ENCODE peak calls at places on chromosomes 11 and 22, in eight cellular contexts. K, C, G, I, Z, W, M and O are unnamed samples.

GRCh38 chr11:111403021-111403725 is 24.1 kb upstream of the POU2AF1 start:
- DNase-seq in K (no peak), C (no peak), G (no peak), I (no peak), Z (no peak), W (no peak), M (no peak), O (no peak)

GRCh38 chr22:37185646-37186227 is 2.3 kb downstream of the C1QTNF6 start:
- DNase-seq in K (no peak), C (no peak), G (no peak), I (no peak), Z (no peak), W (peak), M (peak), O (no peak)

GRCh38 chr11:65134240-65134951 is at the start of gene SYVN1:
- DNase-seq in K (peak), C (peak), G (peak), I (peak), Z (peak), W (peak), M (peak), O (peak)

GRCh38 chr11:47915407-47916137 is 64.8 kb upstream of the PTPRJ start:
- DNase-seq in K (no peak), C (peak), G (no peak), I (no peak), Z (no peak), W (no peak), M (no peak), O (peak)

GRCh38 chr11:24386551-24387404 is 110.1 kb upstream of the LUZP2 start:
- DNase-seq in K (peak), C (peak), G (no peak), I (peak), Z (no peak), W (no peak), M (no peak), O (peak)

GRCh38 chr11:67581469-67581868 is 2.1 kb upstream of the GSTP1 start:
- DNase-seq in K (no peak), C (no peak), G (peak), I (peak), Z (no peak), W (no peak), M (no peak), O (peak)

GRCh38 chr11:28195449-28195848 is 87.3 kb downstream of the METTL15 start:
- DNase-seq in K (no peak), C (no peak), G (no peak), I (no peak), Z (no peak), W (no peak), M (no peak), O (no peak)

GRCh38 chr11:65555693-65556231 is 2.4 kb downstream of the LTBP3 start:
- DNase-seq in K (peak), C (no peak), G (no peak), I (no peak), Z (no peak), W (peak), M (no peak), O (peak)

GRCh38 chr11:65492637-65493366 is 6.0 kb upstream of the MALAT1 start:
- DNase-seq in K (peak), C (peak), G (no peak), I (peak), Z (peak), W (peak), M (peak), O (no peak)

GRCh38 chr11:122115520-122116343 is at the start of gene BLID:
- DNase-seq in K (peak), C (no peak), G (peak), I (peak), Z (no peak), W (peak), M (no peak), O (peak)

GRCh38 chr11:119591836-119592310 is 137.1 kb downstream of the NECTIN1 start:
- DNase-seq in K (no peak), C (no peak), G (no peak), I (peak), Z (no peak), W (no peak), M (no peak), O (no peak)

GRCh38 chr11:83682645-83682973 is 396.4 kb upstream of the CCDC90B start:
- DNase-seq in K (no peak), C (no peak), G (no peak), I (no peak), Z (no peak), W (no peak), M (no peak), O (no peak)

GRCh38 chr22:20464096-20464614 is 26.5 kb upstream of the SCARF2 start:
- DNase-seq in K (no peak), C (no peak), G (no peak), I (no peak), Z (peak), W (no peak), M (peak), O (no peak)

GRCh38 chr11:110797453-110797852 is 85.2 kb upstream of the ARHGAP20 start:
- DNase-seq in K (peak), C (no peak), G (no peak), I (no peak), Z (peak), W (no peak), M (no peak), O (no peak)

GRCh38 chr11:40787243-40787642 is 672.2 kb downstream of the LRRC4C start:
- DNase-seq in K (no peak), C (no peak), G (peak), I (peak), Z (no peak), W (no peak), M (no peak), O (no peak)

GRCh38 chr22:29780220-29780619 is 13.1 kb downstream of the UQCR10 start:
- DNase-seq in K (peak), C (no peak), G (no peak), I (no peak), Z (no peak), W (no peak), M (no peak), O (no peak)

GRCh38 chr11:27716850-27717249 is 16.6 kb upstream of the BDNF start:
- DNase-seq in K (peak), C (no peak), G (no peak), I (peak), Z (no peak), W (no peak), M (no peak), O (no peak)

GRCh38 chr11:35141538-35141937 is 2.6 kb downstream of the CD44 start:
- DNase-seq in K (no peak), C (no peak), G (no peak), I (no peak), Z (no peak), W (peak), M (peak), O (peak)

GRCh38 chr11:47980093-47980906 is at the start of gene PTPRJ:
- DNase-seq in K (peak), C (peak), G (peak), I (peak), Z (peak), W (peak), M (peak), O (peak)

GRCh38 chr11:123365955-123366354 is 64.1 kb upstream of the GRAMD1B start:
- DNase-seq in K (no peak), C (no peak), G (no peak), I (peak), Z (no peak), W (no peak), M (no peak), O (no peak)

GRCh38 chr22:18033204-18033998 is 9.0 kb upstream of the MICAL3 start:
- DNase-seq in K (peak), C (no peak), G (no peak), I (no peak), Z (no peak), W (no peak), M (no peak), O (no peak)

GRCh38 chr11:3160252-3161031 is 4.7 kb downstream of the OSBPL5 start:
- DNase-seq in K (peak), C (peak), G (peak), I (peak), Z (no peak), W (peak), M (peak), O (peak)

GRCh38 chr11:18650859-18651557 is 16.9 kb upstream of the SPTY2D1 start:
- DNase-seq in K (peak), C (peak), G (peak), I (peak), Z (peak), W (no peak), M (no peak), O (peak)

GRCh38 chr11:370087-370941 is 1.0 kb downstream of the B4GALNT4 start:
- DNase-seq in K (no peak), C (no peak), G (peak), I (peak), Z (no peak), W (no peak), M (peak), O (no peak)

GRCh38 chr22:35617137-35617755 is at the start of gene MB:
- DNase-seq in K (no peak), C (no peak), G (no peak), I (no peak), Z (no peak), W (peak), M (no peak), O (no peak)

GRCh38 chr22:50032109-50032871 is 19.7 kb upstream of the IL17REL start:
- DNase-seq in K (no peak), C (no peak), G (no peak), I (no peak), Z (no peak), W (no peak), M (no peak), O (no peak)

GRCh38 chr11:1163321-1163910 is 5.7 kb downstream of the MUC5AC start:
- DNase-seq in K (no peak), C (no peak), G (no peak), I (no peak), Z (peak), W (peak), M (peak), O (no peak)

GRCh38 chr11:120057595-120058581 is 80.0 kb downstream of the TRIM29 start:
- DNase-seq in K (peak), C (no peak), G (peak), I (peak), Z (peak), W (peak), M (no peak), O (peak)

GRCh38 chr22:22094921-22095320 is 112.3 kb upstream of the TOP3B start:
- DNase-seq in K (peak), C (no peak), G (no peak), I (no peak), Z (no peak), W (no peak), M (no peak), O (no peak)

GRCh38 chr11:74478877-74479276 is 11.5 kb upstream of the KCNE3 start:
- DNase-seq in K (no peak), C (no peak), G (no peak), I (no peak), Z (no peak), W (no peak), M (no peak), O (no peak)

GRCh38 chr11:74474316-74474715 is 7.0 kb upstream of the KCNE3 start:
- DNase-seq in K (no peak), C (no peak), G (no peak), I (no peak), Z (no peak), W (no peak), M (no peak), O (no peak)

GRCh38 chr11:74473382-74474201 is 6.2 kb upstream of the KCNE3 start:
- DNase-seq in K (no peak), C (no peak), G (no peak), I (no peak), Z (no peak), W (no peak), M (no peak), O (no peak)

GRCh38 chr11:74480683-74481417 is 12.7 kb downstream of the LIPT2 start:
- DNase-seq in K (no peak), C (no peak), G (no peak), I (no peak), Z (no peak), W (no peak), M (no peak), O (no peak)

GRCh38 chr11:74479340-74480123 is 12.2 kb upstream of the KCNE3 start:
- DNase-seq in K (no peak), C (no peak), G (no peak), I (no peak), Z (no peak), W (no peak), M (no peak), O (peak)
- TF ChIP-seq CTCF in K (no peak), C (no peak), G (no peak), I (no peak), Z (no peak), W (no peak), M (no peak), O (no peak)

GRCh38 chr11:74824285-74824982 is 75.8 kb downstream of the RNF169 start:
- DNase-seq in K (no peak), C (no peak), G (no peak), I (no peak), Z (no peak), W (no peak), M (no peak), O (no peak)
- TF ChIP-seq CTCF in K (no peak), C (no peak), G (no peak), I (no peak), Z (no peak), W (no peak), M (no peak), O (no peak)

GRCh38 chr11:46247664-46248063 is 29.8 kb upstream of the CREB3L1 start:
- DNase-seq in K (peak), C (peak), G (peak), I (peak), Z (peak), W (no peak), M (no peak), O (peak)
- TF ChIP-seq CTCF in K (peak), C (peak), G (peak), I (peak), Z (peak), W (no peak), M (peak), O (peak)

DNA sequence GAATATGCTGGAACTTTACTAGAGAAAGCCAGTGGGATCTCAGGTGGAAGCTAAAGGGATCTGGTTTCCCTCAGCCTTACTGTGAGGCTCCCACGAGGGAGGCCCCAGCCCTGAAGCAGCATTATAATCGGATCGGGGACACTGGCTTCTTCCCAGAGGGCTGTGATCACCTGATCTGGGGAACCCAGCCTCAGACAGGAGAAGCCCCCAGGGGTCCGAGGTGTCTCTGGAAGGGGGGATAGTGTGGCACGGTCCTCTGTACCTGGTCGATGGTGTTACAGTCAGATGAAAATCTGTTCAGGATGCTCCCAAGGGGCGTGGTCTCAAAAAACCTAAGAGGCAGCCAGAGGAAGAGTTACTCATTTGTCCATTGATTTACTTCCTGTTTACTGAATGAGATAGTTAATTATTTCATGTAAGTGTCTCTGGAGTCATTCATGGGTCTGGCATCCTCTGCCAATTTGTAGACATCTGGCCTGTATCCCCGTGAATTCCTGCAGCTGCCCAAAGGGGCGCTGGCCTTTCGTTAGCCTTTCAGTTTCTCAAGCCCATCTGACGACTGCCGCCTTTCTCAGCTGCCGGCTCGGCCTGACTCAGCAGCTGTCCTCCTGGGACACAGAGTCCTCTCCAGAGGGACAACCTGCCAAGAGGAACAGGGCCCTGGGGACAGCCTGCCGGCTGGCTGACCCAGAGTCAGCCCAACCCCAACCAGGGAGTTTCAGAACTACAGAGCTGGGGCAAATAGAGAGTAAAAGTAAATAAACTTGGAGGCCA is 17.0 kb upstream of the KCNJ11 start:
- DNase-seq in K (peak), C (peak), G (peak), I (peak), Z (no peak), W (peak), M (peak), O (peak)
- TF ChIP-seq CTCF in K (peak), C (no peak), G (peak), I (peak), Z (no peak), W (peak), M (peak), O (no peak)

GRCh38 chr11:77073328-77074001 is 6.7 kb downstream of the CAPN5 start:
- DNase-seq in K (peak), C (peak), G (peak), I (no peak), Z (no peak), W (peak), M (peak), O (peak)
- TF ChIP-seq CTCF in K (peak), C (no peak), G (no peak), I (no peak), Z (no peak), W (peak), M (peak), O (peak)